ENCODE peak calls at places on chromosomes 4 and X, in six cellular contexts. L is right cardiac atrium, V is NCI-H1694 treated with DMSO at 0.1 percent for 48 hours, O is NCI-H226, X is non-pigmented ciliary epithelial cell, C is HT-29. Z is an unnamed sample.

GRCh38 chr4:86972997-86973396 is 38.2 kb downstream of the AFF1 start:
- DNase-seq in L (peak), V (no peak), O (no peak), X (no peak), C (peak), Z (no peak)

GRCh38 chr4:90889171-90889570 is 762.0 kb downstream of the CCSER1 start:
- DNase-seq in L (no peak), V (no peak), O (no peak), X (no peak), C (no peak), Z (no peak)

GRCh38 chrX:136761410-136761809 is 19.3 kb downstream of the ARHGEF6 start:
- DNase-seq in L (no peak), V (no peak), O (no peak), X (no peak), C (no peak), Z (no peak)

GRCh38 chr4:8439914-8440490 is 521 bp downstream of the ACOX3 start:
- DNase-seq in L (no peak), V (peak), O (no peak), X (no peak), C (no peak), Z (no peak)

GRCh38 chr4:65083076-65083475 is 587.2 kb downstream of the EPHA5 start:
- DNase-seq in L (no peak), V (no peak), O (peak), X (no peak), C (no peak), Z (no peak)

GRCh38 chr4:115970859-115971258 is 857.4 kb upstream of the NDST4 start:
- DNase-seq in L (no peak), V (no peak), O (no peak), X (no peak), C (no peak), Z (no peak)

GRCh38 chrX:134743121-134743520 is 84.8 kb upstream of the PLAC1 start:
- DNase-seq in L (no peak), V (no peak), O (no peak), X (no peak), C (no peak), Z (no peak)

GRCh38 chr4:134773497-134774000 is 572.0 kb upstream of the PABPC4L start:
- DNase-seq in L (no peak), V (no peak), O (peak), X (no peak), C (no peak), Z (no peak)

GRCh38 chr4:86451560-86452322 is 91.9 kb upstream of the MAPK10 start:
- DNase-seq in L (no peak), V (no peak), O (peak), X (no peak), C (peak), Z (no peak)

GRCh38 chrX:39144965-39145364 is 343.7 kb downstream of the MID1IP1 start:
- DNase-seq in L (no peak), V (peak), O (no peak), X (no peak), C (no peak), Z (no peak)

Z was measured in esophagus muscularis mucosa.